ENCODE peak calls at places on chromosomes 1 and 21, in seven cellular contexts. R is GM23248; Z is stimulated activated CD4-positive, alpha-beta T cell treated with anti-CD3 and anti-CD28 coated beads, Interleukin-12 subunit alpha, Interleukin-12 subunit beta, amount 100 ng/mL, for 24 hours; V is epithelial cell of prostate; H is HL-60; M is NCI-H446 treated with DMSO at 0.1 percent for 48 hours; F is coronary artery. L is an unnamed sample.

GRCh38 chr21:33080776-33081175 is 10.8 kb downstream of the OLIG1 start:
- DNase-seq in R (no peak), Z (no peak), F (no peak), V (no peak), H (no peak), M (no peak), L (no peak)

GRCh38 chr1:198780376-198780775 is 141.5 kb downstream of the PTPRC start:
- DNase-seq in H (no peak), M (no peak), R (no peak), F (no peak), Z (no peak), V (no peak), L (no peak)

GRCh38 chr21:44592446-44593365 is at the start of gene KRTAP10-6:
- DNase-seq in Z (no peak), H (no peak), R (no peak), F (no peak), V (no peak), M (no peak), L (peak)

GRCh38 chr1:19064906-19065450 is 108.5 kb upstream of the IFFO2 start:
- DNase-seq in M (no peak), F (no peak), H (no peak), R (no peak), V (no peak), Z (no peak), L (no peak)

GRCh38 chr1:160567858-160568682 is 11.2 kb downstream of the CD84 start:
- DNase-seq in Z (peak), V (no peak), F (no peak), R (no peak), H (peak), M (no peak), L (no peak)

GRCh38 chr1:234226819-234227165 is 146.5 kb upstream of the COA6 start:
- DNase-seq in H (no peak), R (no peak), Z (no peak), M (no peak), V (no peak), F (no peak), L (no peak)

GRCh38 chr1:239947789-239948188 is 143.9 kb upstream of the FMN2 start:
- DNase-seq in M (no peak), H (no peak), F (no peak), V (no peak), Z (no peak), R (peak), L (no peak)

GRCh38 chr1:151689494-151689893 is 27.1 kb downstream of the CELF3 start:
- DNase-seq in M (no peak), F (no peak), R (no peak), H (no peak), Z (no peak), V (no peak), L (no peak)

GRCh38 chr1:98700228-98700627 is 38.7 kb downstream of the SNX7 start:
- DNase-seq in H (no peak), R (no peak), M (no peak), F (no peak), V (no peak), Z (no peak), L (no peak)

GRCh38 chr1:6199298-6200187 is at the start of gene RPL22:
- DNase-seq in R (peak), H (peak), Z (peak), V (peak), F (peak), M (peak), L (peak)

GRCh38 chr1:244273845-244274619 is 177.7 kb downstream of the ADSS2 start:
- DNase-seq in H (peak), F (peak), M (peak), Z (peak), R (peak), V (peak), L (no peak)

GRCh38 chr1:92940541-92940940 is 20.7 kb downstream of the DIPK1A start:
- DNase-seq in Z (no peak), F (no peak), M (peak), R (peak), V (no peak), H (no peak), L (no peak)

GRCh38 chr1:24933468-24933867 is 3.4 kb upstream of the RUNX3 start:
- DNase-seq in V (no peak), R (no peak), H (no peak), M (no peak), Z (no peak), F (no peak), L (no peak)

GRCh38 chr1:209375681-209376360 is 207.7 kb upstream of the CAMK1G start:
- DNase-seq in V (no peak), Z (no peak), M (no peak), R (peak), F (no peak), H (no peak), L (no peak)

GRCh38 chr1:28512058-28512611 is 6.3 kb downstream of the RCC1 start:
- DNase-seq in F (no peak), M (no peak), Z (no peak), V (no peak), R (peak), H (no peak), L (no peak)

GRCh38 chr1:53294557-53294956 is 33.3 kb downstream of the LRP8 start:
- DNase-seq in Z (peak), V (peak), R (peak), F (no peak), H (no peak), M (no peak), L (no peak)

GRCh38 chr1:57340361-57341192 is 83.3 kb downstream of the DAB1 start:
- DNase-seq in Z (no peak), H (no peak), V (no peak), R (no peak), F (no peak), M (no peak), L (no peak)

GRCh38 chr1:211731456-211732275 is 56.2 kb upstream of the NEK2 start:
- DNase-seq in F (no peak), H (no peak), Z (no peak), V (no peak), M (no peak), R (no peak), L (no peak)

GRCh38 chr1:228306275-228307217 is 98.7 kb downstream of the OBSCN start:
- DNase-seq in M (no peak), H (no peak), V (no peak), R (no peak), Z (no peak), F (peak), L (no peak)

GRCh38 chr1:151058682-151059341 is 610 bp downstream of the CDC42SE1 start:
- DNase-seq in R (peak), H (no peak), F (no peak), Z (no peak), V (peak), M (peak), L (peak)

GRCh38 chr1:214330715-214331114 is 49.8 kb downstream of the SMYD2 start:
- DNase-seq in H (no peak), M (no peak), Z (no peak), R (no peak), V (no peak), F (no peak), L (no peak)

GRCh38 chr1:11098931-11099309 is 749 bp downstream of the EXOSC10 start:
- DNase-seq in F (no peak), V (no peak), R (no peak), H (no peak), M (no peak), Z (no peak), L (no peak)

GRCh38 chr21:45484318-45484717 is 57.9 kb downstream of the SLC19A1 start:
- DNase-seq in H (no peak), R (no peak), M (no peak), F (no peak), V (no peak), Z (no peak), L (no peak)

GRCh38 chr1:181479137-181479745 is 4.1 kb upstream of the CACNA1E start:
- DNase-seq in Z (no peak), M (peak), V (no peak), H (peak), F (no peak), R (peak), L (peak)

GRCh38 chr1:93346472-93346991 is 825 bp downstream of the DR1 start:
- DNase-seq in V (no peak), Z (peak), F (no peak), H (peak), R (peak), M (peak), L (no peak)

GRCh38 chr1:116165572-116165971 is 54.4 kb downstream of the MAB21L3 start:
- DNase-seq in H (no peak), M (no peak), F (peak), Z (no peak), R (no peak), V (no peak), L (no peak)

GRCh38 chr1:195096051-195096521 is 1512.2 kb downstream of the KCNT2 start:
- DNase-seq in F (peak), H (no peak), V (no peak), Z (no peak), M (no peak), R (no peak), L (peak)

GRCh38 chr21:41762753-41763152 is 4.1 kb downstream of the RIPK4 start:
- DNase-seq in F (no peak), V (no peak), Z (no peak), M (no peak), R (no peak), H (no peak), L (no peak)

GRCh38 chr1:29379438-29380073 is 143.2 kb downstream of the PTPRU start:
- DNase-seq in F (peak), V (no peak), H (peak), R (peak), Z (no peak), M (no peak), L (peak)

GRCh38 chr1:9009438-9010366 is 16.5 kb downstream of the SLC2A7 start:
- DNase-seq in M (peak), R (peak), H (peak), V (no peak), Z (no peak), F (no peak), L (peak)

GRCh38 chr1:197958438-197958837 is 41.3 kb downstream of the LHX9 start:
- DNase-seq in V (no peak), R (no peak), F (no peak), M (no peak), H (no peak), Z (no peak), L (no peak)

GRCh38 chr1:223487514-223488259 is 94.5 kb downstream of the CCDC185 start:
- DNase-seq in Z (no peak), R (no peak), M (no peak), F (no peak), H (no peak), V (no peak), L (no peak)

GRCh38 chr1:34787461-34788420 is 5.1 kb upstream of the GJA4 start:
- DNase-seq in V (no peak), F (no peak), M (no peak), R (peak), H (peak), Z (no peak), L (peak)

GRCh38 chr1:158067651-158068050 is 74.2 kb downstream of the KIRREL1 start:
- DNase-seq in F (no peak), Z (no peak), R (peak), V (no peak), M (no peak), H (no peak), L (no peak)

GRCh38 chr1:201530741-201531521 is 8.0 kb upstream of the NAV1 start:
- DNase-seq in V (no peak), F (peak), H (peak), M (peak), Z (no peak), R (peak), L (peak)

GRCh38 chr1:44170281-44170823 is 28.9 kb upstream of the KLF18 start:
- DNase-seq in V (no peak), Z (no peak), M (no peak), R (peak), H (no peak), F (no peak), L (no peak)

GRCh38 chr1:35122311-35122710 is 43.1 kb downstream of the ZMYM1 start:
- DNase-seq in R (no peak), F (no peak), V (no peak), Z (no peak), M (no peak), H (no peak), L (no peak)

GRCh38 chr21:43902441-43902840 is 37.4 kb downstream of the AGPAT3 start:
- DNase-seq in Z (no peak), F (no peak), R (no peak), V (no peak), M (peak), H (no peak), L (no peak)

GRCh38 chr1:234408757-234409156 is 35.5 kb downstream of the COA6 start:
- DNase-seq in Z (peak), F (no peak), M (no peak), R (no peak), H (no peak), V (no peak), L (no peak)

GRCh38 chr1:89198500-89199072 is at the start of gene GBP4:
- DNase-seq in V (no peak), H (no peak), Z (peak), M (no peak), R (peak), F (peak), L (peak)

L was measured in H9.